ENCODE peak calls at places on chromosomes 2 and 18, in eight cellular contexts. V is Peyer's patch, R is ovary, Q is lung, T is left ventricle myocardium inferior, A is psoas muscle, H is aorta, E is pancreas. U is an unnamed sample.

GRCh38 chr18:8706545-8706980 is 1.2 kb downstream of the MTCL1 start:
- DNase-seq in V (no peak), R (no peak), Q (no peak), A (no peak), H (no peak), T (no peak), E (peak; percentile 81), U (peak; percentile 30)

GRCh38 chr2:9757430-9758287 is 85.6 kb upstream of the TAF1B start:
- DNase-seq in A (peak; percentile 73), T (peak; percentile 50), V (no peak), H (peak; percentile 46), E (no peak), Q (no peak), R (no peak), U (no peak)

GRCh38 chr2:40431600-40431955 is 20.3 kb downstream of the SLC8A1 start:
- DNase-seq in T (peak; percentile 58), R (no peak), E (no peak), A (no peak), V (no peak), H (peak; percentile 77), Q (no peak), U (no peak)

GRCh38 chr2:237491515-237492118 is 4.6 kb downstream of the MLPH start:
- DNase-seq in V (no peak), R (no peak), Q (no peak), T (no peak), A (no peak), H (no peak), E (no peak), U (no peak)

GRCh38 chr2:206442516-206442853 is 847 bp upstream of the ADAM23 start:
- DNase-seq in A (no peak), R (no peak), Q (no peak), V (no peak), H (no peak), E (no peak), T (no peak), U (no peak)

GRCh38 chr2:84741182-84741822 is 139.6 kb downstream of the TRABD2A start:
- DNase-seq in H (no peak), Q (no peak), E (no peak), A (no peak), V (peak; percentile 21), R (no peak), T (no peak), U (peak; percentile 48)

GRCh38 chr2:168687314-168687713 is 115.1 kb upstream of the NOSTRIN start:
- DNase-seq in A (no peak), E (no peak), Q (no peak), T (no peak), V (no peak), R (no peak), H (no peak), U (peak; percentile 4)

GRCh38 chr2:126902859-126903258 is 4.2 kb downstream of the TEX51 start:
- DNase-seq in A (no peak), V (no peak), E (no peak), T (no peak), R (no peak), H (no peak), Q (no peak), U (no peak)

GRCh38 chr18:70411886-70412443 is 123.1 kb downstream of the SOCS6 start:
- DNase-seq in T (no peak), V (no peak), A (no peak), Q (no peak), H (no peak), E (no peak), R (no peak), U (no peak)

GRCh38 chr18:44536041-44536440 is 144.6 kb upstream of the SETBP1 start:
- DNase-seq in H (no peak), A (no peak), E (no peak), Q (no peak), R (no peak), V (no peak), T (no peak), U (no peak)

GRCh38 chr2:203534486-203535077 is 519 bp downstream of the RAPH1 start:
- DNase-seq in H (no peak), Q (peak; percentile 35), E (no peak), A (no peak), V (no peak), T (peak; percentile 50), R (peak; percentile 32), U (peak; percentile 68)

GRCh38 chr2:190765386-190766173 is 115.0 kb upstream of the GLS start:
- DNase-seq in R (no peak), H (no peak), Q (no peak), E (no peak), V (no peak), A (no peak), T (no peak), U (no peak)

GRCh38 chr18:29439398-29439797 is 1262.5 kb upstream of the CDH2 start:
- DNase-seq in H (no peak), T (no peak), Q (no peak), R (no peak), A (no peak), V (no peak), E (no peak), U (no peak)

GRCh38 chr2:65999790-66000189 is 435.1 kb upstream of the MEIS1 start:
- DNase-seq in T (no peak), A (no peak), H (no peak), R (no peak), Q (no peak), V (no peak), E (no peak), U (no peak)

GRCh38 chr2:40434638-40435296 is 17.1 kb downstream of the SLC8A1 start:
- DNase-seq in A (no peak), H (peak; percentile 65), Q (no peak), R (no peak), T (no peak), V (no peak), E (no peak), U (no peak)

GRCh38 chr2:165402142-165402541 is 67.4 kb upstream of the CSRNP3 start:
- DNase-seq in E (no peak), Q (no peak), R (no peak), H (no peak), T (no peak), A (no peak), V (no peak), U (no peak)

GRCh38 chr18:74064510-74064909 is 83.1 kb downstream of the FBXO15 start:
- DNase-seq in Q (no peak), A (no peak), E (no peak), V (peak; percentile 62), H (no peak), T (no peak), R (no peak), U (no peak)

GRCh38 chr2:12710301-12710700 is 6.4 kb upstream of the TRIB2 start:
- DNase-seq in H (no peak), T (no peak), E (no peak), A (no peak), R (no peak), Q (no peak), V (no peak), U (no peak)

GRCh38 chr2:121649402-121649651 is at the start of gene CLASP1:
- DNase-seq in T (peak; percentile 96), Q (peak; percentile 96), H (peak; percentile 98), A (peak; percentile 97), E (peak; percentile 98), R (peak; percentile 95), V (peak; percentile 93), U (no peak)

GRCh38 chr18:43919565-43919964 is 642.3 kb upstream of the SYT4 start:
- DNase-seq in E (no peak), Q (no peak), V (no peak), A (no peak), T (no peak), H (no peak), R (no peak), U (no peak)

GRCh38 chr18:12460874-12461273 is 53.1 kb downstream of the PRELID3A start:
- DNase-seq in T (no peak), H (no peak), R (no peak), V (no peak), Q (no peak), A (no peak), E (no peak), U (no peak)

GRCh38 chr2:198293281-198293680 is 488.9 kb downstream of the PLCL1 start:
- DNase-seq in R (no peak), H (no peak), V (no peak), E (no peak), A (no peak), Q (no peak), T (no peak), U (no peak)

DNA sequence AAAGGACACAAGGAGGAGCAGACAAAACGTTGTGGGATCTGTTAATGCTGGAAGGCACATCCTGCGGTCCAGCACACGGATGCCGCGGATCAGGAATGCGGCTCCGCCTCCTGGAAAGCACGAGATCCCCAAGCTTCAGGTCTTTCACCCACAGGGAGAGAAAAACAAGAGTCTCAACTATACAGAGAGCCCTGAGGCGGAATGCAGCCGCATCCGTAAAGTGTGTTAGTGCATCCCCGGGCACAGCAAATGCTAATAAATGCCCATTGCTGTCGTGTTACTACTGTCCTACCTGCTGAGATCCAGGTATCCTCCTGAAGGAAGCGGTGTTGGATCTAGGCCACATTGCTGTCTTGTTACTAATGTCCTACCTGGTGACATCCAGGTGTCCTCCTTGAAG is 303.9 kb downstream of the EIPR1 start:
- DNase-seq in E (no peak), Q (no peak), H (no peak), R (no peak), T (no peak), A (no peak), V (no peak), U (no peak)
- H3K9me3 ChIP-seq in E (no peaks in the 10 kb centered on the region), Q (no peaks in the 10 kb centered on the region), H (no peaks in the 10 kb centered on the region), R (no peaks in the 10 kb centered on the region), T (no peaks in the 10 kb centered on the region), A (no peaks in the 10 kb centered on the region), V (no peaks in the 10 kb centered on the region), U (no peaks in the 10 kb centered on the region)

GRCh38 chr2:211598238-211598637 is 940.4 kb downstream of the ERBB4 start:
- DNase-seq in H (no peak), V (no peak), Q (no peak), E (no peak), R (no peak), T (no peak), A (no peak), U (no peak)
- H3K27ac ChIP-seq in H (no peak overlapping the region), V (no peak overlapping the region), Q (no peak overlapping the region), E (no peak overlapping the region), R (no peak overlapping the region), T (no peak overlapping the region), A (no peak overlapping the region), U (no peak overlapping the region)

DNA sequence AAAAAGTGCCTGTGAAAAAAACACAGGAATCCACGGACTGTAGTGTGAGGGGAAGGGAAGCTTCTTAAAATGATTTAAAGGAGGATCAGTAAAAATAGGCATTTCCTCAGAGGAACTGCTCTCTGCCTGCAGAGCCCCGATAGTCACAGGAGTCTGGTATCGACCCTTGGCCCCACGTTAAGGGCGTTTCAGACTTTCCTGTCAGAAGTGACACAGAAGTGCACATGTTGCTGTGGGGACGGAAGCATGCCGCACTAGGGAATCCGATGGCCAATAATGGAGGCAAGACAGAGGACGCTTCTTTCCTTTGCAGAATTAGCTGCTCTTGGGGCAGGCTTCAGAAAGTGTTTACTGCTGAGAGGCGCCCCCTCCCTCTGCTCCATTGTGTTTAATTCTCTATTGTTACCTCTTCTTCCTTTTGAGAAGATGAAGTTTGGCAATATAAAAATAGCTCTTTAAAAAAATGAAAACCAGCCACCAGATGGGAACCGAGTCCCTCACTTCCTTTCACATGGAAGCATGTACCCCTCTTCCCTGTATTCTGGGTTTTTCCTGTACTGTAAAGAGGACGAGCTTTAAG is 118.6 kb upstream of the EML6 start:
- DNase-seq in T (no peak), R (no peak), H (no peak), A (no peak), V (no peak), E (no peak), Q (no peak), U (no peak)
- H3K4me3 ChIP-seq in T (peak overlapping the region; percentile 15), R (no peak overlapping the region), H (no peak overlapping the region), A (no peak overlapping the region), V (no peak overlapping the region), E (no peak overlapping the region), Q (no peak overlapping the region), U (no peak overlapping the region)

GRCh38 chr2:34126279-34126678 is 527.2 kb upstream of the FAM98A start:
- DNase-seq in T (no peak), A (no peak), H (no peak), E (no peak), R (no peak), V (no peak), Q (no peak), U (no peak)
- H3K9me3 ChIP-seq in T (peaks cover 3% of the 10 kb centered on the region), A (no peaks in the 10 kb centered on the region), H (no peaks in the 10 kb centered on the region), E (no peaks in the 10 kb centered on the region), R (no peaks in the 10 kb centered on the region), V (no peaks in the 10 kb centered on the region), Q (no peaks in the 10 kb centered on the region), U (no peaks in the 10 kb centered on the region)